ENCODE peak calls at places on chromosomes 6 and 20, in six cellular contexts. O, C, W, V, B and U are unnamed samples.

GRCh38 chr6:35731736-35732532 is 4.9 kb upstream of the ARMC12 start:
- DNase-seq in C (no peak), B (peak), O (peak), W (peak), V (peak), U (peak)

GRCh38 chr6:22318404-22318803 is 21.6 kb upstream of the PRL start:
- DNase-seq in W (no peak), C (no peak), O (peak), B (no peak), V (no peak), U (no peak)

GRCh38 chr6:20620043-20620442 is 85.8 kb downstream of the CDKAL1 start:
- DNase-seq in W (no peak), C (no peak), V (no peak), O (no peak), B (no peak), U (no peak)

GRCh38 chr20:4613718-4614620 is 107.7 kb upstream of the PRND start:
- DNase-seq in V (no peak), B (no peak), O (no peak), W (peak), C (peak), U (peak)

GRCh38 chr6:168387426-168387825 is 53.6 kb upstream of the SMOC2 start:
- DNase-seq in B (no peak), C (no peak), O (peak), V (no peak), W (no peak), U (no peak)

GRCh38 chr6:44131880-44132279 is 4.5 kb downstream of the TMEM63B start:
- DNase-seq in V (peak), C (no peak), W (no peak), O (no peak), B (no peak), U (no peak)

GRCh38 chr20:25187638-25188037 is 7.9 kb upstream of the ENTPD6 start:
- DNase-seq in B (no peak), C (no peak), W (no peak), V (no peak), O (no peak), U (peak)

GRCh38 chr6:26249959-26250805 is 114.8 kb upstream of the BTN3A2 start:
- DNase-seq in V (peak), W (peak), O (peak), C (no peak), B (peak), U (peak)

GRCh38 chr6:34867484-34867883 is 20.4 kb downstream of the TAF11 start:
- DNase-seq in C (no peak), W (no peak), B (no peak), V (no peak), O (no peak), U (no peak)

GRCh38 chr20:13744403-13744802 is 40.3 kb downstream of the ESF1 start:
- DNase-seq in O (no peak), W (no peak), V (no peak), B (no peak), C (no peak), U (no peak)

GRCh38 chr6:168794515-168794914 is 353.5 kb downstream of the SMOC2 start:
- DNase-seq in V (no peak), W (no peak), O (no peak), B (no peak), C (no peak), U (no peak)

GRCh38 chr6:111888928-111889696 is 15.9 kb upstream of the FYN start:
- DNase-seq in C (no peak), W (no peak), V (no peak), O (no peak), B (no peak), U (no peak)

GRCh38 chr6:57324538-57324937 is 7.1 kb downstream of the PRIM2 start:
- DNase-seq in O (no peak), W (no peak), C (no peak), V (no peak), B (no peak), U (peak)

GRCh38 chr6:149094934-149095341 is 222.6 kb upstream of the TAB2 start:
- DNase-seq in C (no peak), W (no peak), V (no peak), O (no peak), B (no peak), U (no peak)

GRCh38 chr20:43824699-43825402 is 89.8 kb upstream of the TOX2 start:
- DNase-seq in W (no peak), V (no peak), B (peak), C (no peak), O (no peak), U (no peak)

GRCh38 chr20:20368414-20369352 is 779 bp downstream of the INSM1 start:
- DNase-seq in V (no peak), B (no peak), O (no peak), C (no peak), W (no peak), U (no peak)

GRCh38 chr6:43671801-43672690 is 15.5 kb downstream of the MRPS18A start:
- DNase-seq in V (no peak), O (no peak), C (no peak), B (no peak), W (peak), U (no peak)

GRCh38 chr6:16683524-16684194 is 77.6 kb downstream of the ATXN1 start:
- DNase-seq in O (peak), C (peak), W (no peak), V (peak), B (peak), U (no peak)

GRCh38 chr6:73631849-73632248 is 21.9 kb downstream of the SLC17A5 start:
- DNase-seq in W (no peak), O (no peak), C (no peak), B (no peak), V (no peak), U (no peak)

GRCh38 chr6:13574571-13575376 is at the start of gene SIRT5:
- DNase-seq in O (peak), C (peak), W (peak), V (peak), B (peak), U (peak)

GRCh38 chr6:9044426-9044825 is 609.1 kb upstream of the SLC35B3 start:
- DNase-seq in V (no peak), W (no peak), B (no peak), C (no peak), O (no peak), U (no peak)

GRCh38 chr6:9535106-9535505 is 879.8 kb downstream of the TFAP2A start:
- DNase-seq in V (no peak), W (no peak), B (no peak), C (no peak), O (no peak), U (no peak)

GRCh38 chr6:40674170-40674569 is 87.0 kb upstream of the LRFN2 start:
- DNase-seq in V (no peak), W (no peak), B (no peak), O (no peak), C (no peak), U (no peak)

GRCh38 chr6:37316071-37316470 is 37.7 kb upstream of the RNF8 start:
- DNase-seq in O (no peak), B (no peak), V (no peak), W (no peak), C (no peak), U (no peak)

GRCh38 chr20:43751167-43752050 is 24.6 kb upstream of the GTSF1L start:
- DNase-seq in C (no peak), O (no peak), W (no peak), V (no peak), B (no peak), U (no peak)

GRCh38 chr20:6956574-6956973 is 189.1 kb downstream of the BMP2 start:
- DNase-seq in V (no peak), O (no peak), C (no peak), W (no peak), B (no peak), U (no peak)

GRCh38 chr6:167827062-167827587 is 414 bp downstream of the AFDN start:
- DNase-seq in O (peak), V (no peak), C (no peak), B (peak), W (peak), U (no peak)

GRCh38 chr6:1916334-1916985 is 306.7 kb downstream of the FOXC1 start:
- DNase-seq in O (no peak), W (no peak), B (no peak), C (no peak), V (no peak), U (no peak)

GRCh38 chr6:99514089-99514488 is 1.1 kb downstream of the USP45 start:
- DNase-seq in C (no peak), W (no peak), B (no peak), O (no peak), V (no peak), U (peak)

GRCh38 chr6:119137194-119138072 is 59.0 kb upstream of the FAM184A start:
- DNase-seq in C (no peak), B (no peak), O (no peak), W (no peak), V (peak), U (peak)

GRCh38 chr6:160831751-160832150 is 129.7 kb downstream of the PLG start:
- DNase-seq in V (no peak), W (no peak), O (no peak), C (no peak), B (no peak), U (no peak)

GRCh38 chr6:12963566-12963965 is 247.0 kb downstream of the PHACTR1 start:
- DNase-seq in W (no peak), O (no peak), C (no peak), V (no peak), B (no peak), U (no peak)

GRCh38 chr6:106473807-106474206 is 113.3 kb downstream of the CRYBG1 start:
- DNase-seq in C (no peak), B (no peak), W (no peak), O (no peak), V (no peak), U (no peak)

GRCh38 chr6:99178168-99178567 is 171.3 kb downstream of the FAXC start:
- DNase-seq in W (no peak), C (peak), O (no peak), B (no peak), V (no peak), U (no peak)

GRCh38 chr6:44820366-44821158 is 433.1 kb downstream of the CDC5L start:
- DNase-seq in V (no peak), C (no peak), B (no peak), O (no peak), W (no peak), U (no peak)

GRCh38 chr6:133761706-133762105 is 127.2 kb upstream of the TCF21 start:
- DNase-seq in O (no peak), W (no peak), V (no peak), B (no peak), C (no peak), U (no peak)

GRCh38 chr6:142235247-142235646 is 66.6 kb upstream of the ADGRG6 start:
- DNase-seq in C (no peak), V (no peak), O (no peak), W (no peak), B (no peak), U (no peak)

GRCh38 chr20:49904440-49905214 is 10.7 kb downstream of the SPATA2 start:
- DNase-seq in O (no peak), B (peak), W (no peak), C (no peak), V (no peak), U (no peak)

GRCh38 chr20:10249822-10250221 is 31.2 kb downstream of the SNAP25 start:
- DNase-seq in W (no peak), B (no peak), V (no peak), O (no peak), C (no peak), U (no peak)
- TF ChIP-seq POLR2A in W (no peak), B (no peak), V (no peak), O (no peak), C (no peak), U (no peak)

GRCh38 chr6:30763618-30764489 is 19.5 kb upstream of the IER3 start:
- DNase-seq in O (no peak), C (no peak), W (no peak), V (no peak), B (no peak), U (no peak)
- TF ChIP-seq POLR2A in O (no peak), C (no peak), W (no peak), V (no peak), B (no peak), U (no peak)

DNA sequence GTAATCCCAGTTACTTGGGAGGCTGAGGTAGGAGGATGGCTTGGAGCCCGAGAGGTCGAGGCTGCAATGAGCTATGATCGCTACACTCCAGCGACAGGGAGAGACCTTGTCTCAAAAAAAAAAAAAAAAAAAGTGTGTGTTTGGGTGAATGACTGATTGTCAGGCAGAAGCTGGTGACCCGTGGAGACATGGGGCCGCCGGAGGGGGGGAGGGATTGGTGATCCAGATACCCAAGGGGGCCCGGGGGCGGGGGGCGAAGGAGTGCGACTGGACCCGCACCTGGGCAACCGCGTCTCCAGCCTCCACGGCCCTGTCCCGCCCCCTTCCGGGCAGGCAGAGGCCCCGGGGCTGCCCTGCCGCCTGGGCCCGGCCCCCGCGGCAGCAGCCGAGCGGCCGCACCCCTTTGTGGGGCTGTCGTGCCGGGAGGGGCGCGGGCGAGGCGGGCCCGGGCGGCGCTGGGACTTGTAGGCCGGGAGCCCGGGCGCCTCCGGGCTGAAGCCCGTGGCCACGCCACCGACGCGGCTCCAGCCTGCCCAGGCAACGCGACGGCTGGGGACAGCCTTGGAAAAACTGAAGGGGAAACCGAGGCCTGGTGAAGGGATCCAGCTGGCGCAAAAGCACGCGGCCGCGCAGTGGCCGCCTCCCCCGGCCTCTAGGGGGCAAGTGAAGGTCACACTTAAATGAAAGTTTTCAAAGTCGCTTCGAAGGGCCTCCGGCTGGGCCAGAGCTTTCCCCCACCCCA is 2.1 kb upstream of the RBM38 start:
- DNase-seq in B (peak), W (peak), O (peak), V (peak), C (peak), U (peak)
- TF ChIP-seq POLR2A in B (no peak), W (no peak), O (peak), V (peak), C (peak), U (peak)

DNA sequence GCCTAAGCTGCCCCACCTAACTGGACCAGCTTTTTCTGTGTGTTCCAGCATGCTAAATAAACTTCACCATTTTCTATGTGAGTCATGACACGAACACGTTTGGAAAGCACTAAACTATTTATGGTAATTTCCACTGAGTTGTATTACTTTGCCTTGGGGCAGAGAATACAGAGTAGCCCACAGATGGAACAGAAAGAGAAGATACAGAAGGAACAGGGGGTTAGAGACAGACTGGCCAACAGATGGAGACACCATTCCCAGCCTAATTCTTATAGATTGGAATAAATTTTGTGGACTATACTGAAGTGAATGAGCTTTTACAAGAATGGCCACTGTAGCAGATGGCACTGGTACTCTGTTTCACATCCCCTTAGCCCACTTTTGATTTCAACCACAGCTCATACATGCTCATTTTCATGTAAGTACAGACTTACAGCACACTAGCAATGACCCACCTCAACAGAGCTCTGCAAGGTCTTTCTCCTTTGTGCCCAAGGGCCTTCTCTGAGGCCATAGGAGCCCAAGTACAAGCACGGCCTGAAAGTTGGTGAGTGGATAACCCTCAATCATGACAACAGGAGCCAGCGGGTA is 13.1 kb upstream of the NT5DC1 start:
- DNase-seq in V (no peak), C (no peak), W (no peak), B (no peak), O (no peak), U (no peak)
- TF ChIP-seq POLR2A in V (no peak), C (no peak), W (no peak), B (no peak), O (no peak), U (no peak)

GRCh38 chr6:136643850-136644596 is 93.8 kb upstream of the MAP7 start:
- DNase-seq in C (peak), W (peak), B (peak), O (peak), V (peak), U (peak)

GRCh38 chr6:136646377-136646776 is 96.2 kb upstream of the MAP7 start:
- DNase-seq in O (no peak), W (no peak), C (no peak), V (no peak), B (no peak), U (no peak)

GRCh38 chr6:136644597-136644952 is 94.4 kb upstream of the MAP7 start:
- DNase-seq in V (no peak), O (no peak), B (no peak), C (no peak), W (no peak), U (no peak)

GRCh38 chr6:136651982-136652381 is 101.8 kb upstream of the MAP7 start:
- DNase-seq in V (no peak), B (no peak), W (no peak), C (no peak), O (no peak), U (no peak)

GRCh38 chr6:136647363-136647763 is 97.1 kb upstream of the MAP7 start:
- DNase-seq in B (no peak), C (no peak), V (no peak), W (peak), O (no peak), U (peak)
- TF ChIP-seq POLR2A in B (no peak), C (no peak), V (no peak), W (no peak), O (no peak), U (no peak)

GRCh38 chr6:287500-287883 is 4.8 kb upstream of the DUSP22 start:
- DNase-seq in B (no peak), C (no peak), O (no peak), W (no peak), V (no peak), U (no peak)
- TF ChIP-seq POLR2A in B (no peak), C (no peak), O (no peak), W (no peak), V (no peak), U (no peak)

DNA sequence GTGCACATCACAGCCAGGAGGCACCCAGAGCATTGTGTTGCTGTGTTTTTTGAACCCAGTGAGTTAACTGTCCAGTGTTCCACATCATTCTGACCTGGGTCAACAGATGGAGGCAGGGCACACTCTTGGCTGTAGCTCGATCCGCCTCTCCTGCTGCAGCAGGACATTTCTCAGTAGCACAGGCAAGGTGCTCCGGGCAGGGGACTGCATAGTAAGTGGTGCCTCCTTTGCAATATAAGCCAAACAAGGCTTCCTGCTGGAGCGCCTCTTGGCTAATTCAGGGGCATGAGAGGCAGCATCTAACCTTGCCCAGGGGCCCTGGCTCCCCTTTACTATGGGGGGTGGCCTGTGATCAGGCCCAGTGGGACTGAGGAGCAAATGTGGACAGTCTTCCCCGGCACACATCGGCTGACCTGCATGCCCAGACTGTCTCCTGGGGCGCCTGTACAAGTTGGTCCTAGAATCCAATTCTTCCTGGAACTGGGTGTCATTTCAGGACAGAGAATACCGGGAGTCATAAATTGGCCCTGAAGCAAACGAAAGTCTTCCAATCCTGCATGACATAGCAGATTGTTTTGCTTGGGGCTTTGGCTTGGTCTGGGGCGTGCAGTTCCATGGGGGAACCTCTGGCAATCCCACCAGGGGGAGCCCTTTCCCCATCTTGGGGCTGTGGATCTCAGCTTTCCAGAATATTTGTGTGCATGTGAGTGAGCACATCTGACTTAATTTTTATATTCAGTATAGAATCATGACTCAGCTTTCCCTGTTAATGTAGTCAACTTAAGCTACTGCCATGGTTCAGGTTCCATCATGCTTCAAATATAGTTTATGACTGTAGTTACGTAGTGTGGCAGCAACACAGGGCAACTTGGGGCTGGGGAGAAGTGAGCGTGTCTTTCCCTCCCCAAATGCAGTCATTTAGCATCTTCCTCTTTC is 56.0 kb upstream of the DDR1 start:
- DNase-seq in O (peak), W (peak), B (peak), V (peak), C (no peak), U (peak)
- TF ChIP-seq POLR2A in O (peak), W (no peak), B (no peak), V (no peak), C (no peak), U (no peak)

GRCh38 chr6:32642707-32643106 is 5.5 kb downstream of the HLA-DQA1 start:
- DNase-seq in W (no peak), O (no peak), V (no peak), B (no peak), C (no peak), U (no peak)
- TF ChIP-seq POLR2A in W (no peak), O (no peak), V (no peak), B (no peak), C (no peak), U (no peak)

GRCh38 chr20:33810885-33811762 is at the start of gene CHMP4B:
- DNase-seq in B (peak), W (peak), C (peak), V (peak), O (peak), U (peak)
- TF ChIP-seq POLR2A in B (peak), W (no peak), C (peak), V (peak), O (peak), U (peak)